ENCODE peak calls at places on chromosomes 11 and 22, in six cellular contexts. One of them, this sample, is unnamed.
A peak's percentile ranks its signal among the peaks of the same experiment; 100 is the strongest.

GRCh38 chr11:2570841-2571597 is 126.2 kb downstream of the KCNQ1 start:
- DNase-seq in fibroblast of lung: no peak
- DNase-seq in IMR-90: no peak
- DNase-seq in kidney: peak; percentile 63
- DNase-seq in endodermal cell: peak; percentile 24
- DNase-seq in neural progenitor cell: no peak
- DNase-seq in this sample: no peak

GRCh38 chr11:125071408-125071807 is 8.3 kb downstream of the SLC37A2 start:
- DNase-seq in kidney: no peak
- DNase-seq in endodermal cell: peak; percentile 48
- DNase-seq in fibroblast of lung: no peak
- DNase-seq in neural progenitor cell: no peak
- DNase-seq in IMR-90: no peak
- DNase-seq in this sample: peak; percentile 36

GRCh38 chr11:24391165-24391564 is 105.7 kb upstream of the LUZP2 start:
- DNase-seq in IMR-90: peak; percentile 87
- DNase-seq in endodermal cell: no peak
- DNase-seq in kidney: no peak
- DNase-seq in fibroblast of lung: peak; percentile 70
- DNase-seq in neural progenitor cell: no peak
- DNase-seq in this sample: peak; percentile 66

GRCh38 chr11:44593194-44593593 is 27.7 kb downstream of the CD82 start:
- DNase-seq in endodermal cell: no peak
- DNase-seq in IMR-90: no peak
- DNase-seq in kidney: no peak
- DNase-seq in neural progenitor cell: no peak
- DNase-seq in fibroblast of lung: no peak
- DNase-seq in this sample: no peak

GRCh38 chr11:130909650-130910049 is 6.6 kb downstream of the SNX19 start:
- DNase-seq in fibroblast of lung: peak; percentile 89
- DNase-seq in endodermal cell: no peak
- DNase-seq in IMR-90: peak; percentile 91
- DNase-seq in kidney: no peak
- DNase-seq in neural progenitor cell: no peak
- DNase-seq in this sample: peak; percentile 80

GRCh38 chr11:62411524-62411923 is 7.3 kb upstream of the SCGB1A1 start:
- DNase-seq in neural progenitor cell: no peak
- DNase-seq in IMR-90: no peak
- DNase-seq in endodermal cell: no peak
- DNase-seq in kidney: no peak
- DNase-seq in fibroblast of lung: no peak
- DNase-seq in this sample: no peak

GRCh38 chr11:17388609-17389204 is at the start of gene KCNJ11:
- DNase-seq in neural progenitor cell: peak; percentile 36
- DNase-seq in kidney: peak; percentile 84
- DNase-seq in IMR-90: no peak
- DNase-seq in fibroblast of lung: no peak
- DNase-seq in endodermal cell: peak; percentile 85
- DNase-seq in this sample: no peak

GRCh38 chr11:114171257-114172054 is 111.9 kb downstream of the ZBTB16 start:
- DNase-seq in fibroblast of lung: no peak
- DNase-seq in kidney: peak; percentile 99
- DNase-seq in endodermal cell: no peak
- DNase-seq in neural progenitor cell: no peak
- DNase-seq in IMR-90: no peak
- DNase-seq in this sample: no peak

GRCh38 chr11:15212876-15213275 is 98.2 kb downstream of the INSC start:
- DNase-seq in IMR-90: no peak
- DNase-seq in neural progenitor cell: no peak
- DNase-seq in endodermal cell: no peak
- DNase-seq in kidney: no peak
- DNase-seq in fibroblast of lung: no peak
- DNase-seq in this sample: no peak

GRCh38 chr11:47466201-47466600 is 17.3 kb upstream of the RAPSN start:
- DNase-seq in kidney: no peak
- DNase-seq in neural progenitor cell: no peak
- DNase-seq in IMR-90: peak; percentile 44
- DNase-seq in fibroblast of lung: peak; percentile 39
- DNase-seq in endodermal cell: no peak
- DNase-seq in this sample: peak; percentile 82

GRCh38 chr11:128891410-128891861 is 280 bp downstream of the KCNJ5 start:
- DNase-seq in kidney: peak; percentile 71
- DNase-seq in endodermal cell: peak; percentile 75
- DNase-seq in fibroblast of lung: no peak
- DNase-seq in IMR-90: no peak
- DNase-seq in neural progenitor cell: no peak
- DNase-seq in this sample: no peak

GRCh38 chr22:30312053-30312452 is 14.7 kb downstream of the TBC1D10A start:
- DNase-seq in IMR-90: peak; percentile 83
- DNase-seq in kidney: no peak
- DNase-seq in neural progenitor cell: no peak
- DNase-seq in fibroblast of lung: peak; percentile 91
- DNase-seq in endodermal cell: no peak
- DNase-seq in this sample: peak; percentile 91

GRCh38 chr11:35619030-35619753 is 932 bp downstream of the FJX1 start:
- DNase-seq in fibroblast of lung: peak; percentile 61
- DNase-seq in endodermal cell: peak; percentile 84
- DNase-seq in kidney: peak; percentile 85
- DNase-seq in IMR-90: peak; percentile 37
- DNase-seq in neural progenitor cell: peak; percentile 75
- DNase-seq in this sample: peak; percentile 80

GRCh38 chr11:35621620-35622019 is 3.4 kb downstream of the FJX1 start:
- DNase-seq in kidney: no peak
- DNase-seq in fibroblast of lung: no peak
- DNase-seq in endodermal cell: no peak
- DNase-seq in neural progenitor cell: no peak
- DNase-seq in IMR-90: no peak
- DNase-seq in this sample: no peak

GRCh38 chr11:35618497-35619029 is 303 bp downstream of the FJX1 start:
- DNase-seq in kidney: no peak
- DNase-seq in neural progenitor cell: peak; percentile 72
- DNase-seq in fibroblast of lung: peak; percentile 50
- DNase-seq in IMR-90: peak; percentile 51
- DNase-seq in endodermal cell: peak; percentile 84
- DNase-seq in this sample: peak; percentile 84

GRCh38 chr11:35622070-35622469 is 3.8 kb downstream of the FJX1 start:
- DNase-seq in endodermal cell: no peak
- DNase-seq in fibroblast of lung: peak; percentile 92
- DNase-seq in neural progenitor cell: peak; percentile 34
- DNase-seq in kidney: no peak
- DNase-seq in IMR-90: peak; percentile 84
- DNase-seq in this sample: peak; percentile 81

DNA sequence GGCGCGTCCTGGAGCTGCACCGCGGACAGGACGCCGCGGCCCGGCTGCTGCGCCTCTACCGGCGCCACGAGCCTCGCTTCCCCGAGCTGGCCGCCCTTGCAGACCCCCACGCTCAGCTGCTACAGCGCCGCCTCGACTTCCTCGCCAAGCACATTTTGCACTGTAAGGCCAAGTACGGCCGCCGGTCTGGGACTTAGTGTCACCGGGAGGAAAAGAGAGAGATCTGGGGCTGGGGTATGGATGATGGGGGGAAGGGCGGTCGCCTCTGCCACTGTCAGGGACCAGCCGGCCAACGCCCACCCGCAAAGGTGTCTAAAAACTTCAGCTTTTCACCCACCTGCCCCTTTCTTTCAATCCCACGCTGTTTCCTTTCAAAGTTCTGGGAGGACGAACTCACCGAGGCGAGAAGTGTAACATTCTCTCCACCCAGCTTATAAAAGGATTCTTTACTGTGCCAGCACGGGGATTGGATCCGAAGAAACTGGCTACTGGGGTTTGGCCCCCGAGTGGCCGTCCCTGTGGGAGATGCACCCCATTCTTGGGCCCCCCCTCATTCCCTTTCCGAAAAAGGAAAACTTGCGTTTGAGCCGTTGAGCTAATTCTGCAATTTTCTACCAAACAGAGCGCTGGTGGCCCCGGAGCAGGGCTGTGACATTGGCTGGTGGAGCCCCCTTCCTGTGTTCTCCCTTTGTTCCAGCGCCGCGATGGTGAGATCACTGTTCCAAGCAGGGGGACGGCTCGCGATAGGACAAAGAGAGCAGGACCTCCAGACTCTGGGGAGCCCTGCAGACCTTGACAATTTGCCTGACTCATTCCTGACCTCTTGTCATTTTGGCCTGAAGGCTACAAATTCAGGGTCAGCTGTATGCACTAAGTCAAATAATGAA is 1.7 kb downstream of the FJX1 start:
- DNase-seq in fibroblast of lung: peak; percentile 49
- DNase-seq in neural progenitor cell: peak; percentile 87
- DNase-seq in IMR-90: peak; percentile 45
- DNase-seq in endodermal cell: peak; percentile 92
- DNase-seq in kidney: peak; percentile 81
- DNase-seq in this sample: no peak
- H3K9ac ChIP-seq in fibroblast of lung: peak overlapping the region; percentile 77
- H3K9ac ChIP-seq in neural progenitor cell: peak overlapping the region; percentile 64
- H3K9ac ChIP-seq in IMR-90: peak overlapping the region; percentile 61
- H3K9ac ChIP-seq in endodermal cell: peak overlapping the region; percentile 67
- H3K9ac ChIP-seq in kidney: peak overlapping the region; percentile 24
- H3K9ac ChIP-seq in this sample: peak overlapping the region; percentile 79

GRCh38 chr11:4643682-4644081 is at the start of gene OR51E1:
- DNase-seq in kidney: no peak
- DNase-seq in fibroblast of lung: no peak
- DNase-seq in endodermal cell: no peak
- DNase-seq in IMR-90: no peak
- DNase-seq in neural progenitor cell: no peak
- DNase-seq in this sample: no peak

GRCh38 chr11:4642043-4642442 is 1.7 kb upstream of the OR51E1 start:
- DNase-seq in endodermal cell: no peak
- DNase-seq in fibroblast of lung: no peak
- DNase-seq in IMR-90: no peak
- DNase-seq in neural progenitor cell: no peak
- DNase-seq in kidney: no peak
- DNase-seq in this sample: no peak

GRCh38 chr11:4644233-4644632 is 451 bp downstream of the OR51E1 start:
- DNase-seq in kidney: no peak
- DNase-seq in endodermal cell: no peak
- DNase-seq in neural progenitor cell: no peak
- DNase-seq in fibroblast of lung: no peak
- DNase-seq in IMR-90: no peak
- DNase-seq in this sample: no peak

GRCh38 chr11:4641501-4641900 is 2.3 kb upstream of the OR51E1 start:
- DNase-seq in fibroblast of lung: no peak
- DNase-seq in IMR-90: no peak
- DNase-seq in endodermal cell: no peak
- DNase-seq in kidney: no peak
- DNase-seq in neural progenitor cell: no peak
- DNase-seq in this sample: no peak

DNA sequence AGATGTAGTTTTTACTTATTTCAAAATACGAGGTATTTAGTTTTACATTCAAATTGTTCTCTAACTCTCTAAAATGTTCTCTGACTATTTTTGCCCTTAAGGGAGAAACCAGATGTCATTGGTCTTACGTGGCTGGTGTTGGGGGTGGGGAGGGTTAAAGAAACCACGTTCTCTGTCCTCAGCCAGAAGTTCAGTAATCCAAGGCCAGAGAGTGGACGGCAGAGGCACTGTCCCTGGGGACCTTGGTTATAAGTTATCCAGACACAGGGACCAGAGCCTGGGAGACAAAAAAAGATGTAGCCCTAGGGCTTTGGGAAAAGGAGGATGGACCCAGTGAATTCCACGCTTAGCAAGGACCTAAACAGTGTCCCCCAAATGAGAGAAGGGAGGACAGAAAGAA is 698 bp upstream of the OR51E1 start:
- DNase-seq in kidney: no peak
- DNase-seq in IMR-90: no peak
- DNase-seq in endodermal cell: no peak
- DNase-seq in fibroblast of lung: no peak
- DNase-seq in neural progenitor cell: no peak
- DNase-seq in this sample: no peak
- H3K27ac ChIP-seq in kidney: no peak overlapping the region
- H3K27ac ChIP-seq in IMR-90: no peak overlapping the region
- H3K27ac ChIP-seq in endodermal cell: no peak overlapping the region
- H3K27ac ChIP-seq in fibroblast of lung: no peak overlapping the region
- H3K27ac ChIP-seq in neural progenitor cell: no peak overlapping the region
- H3K27ac ChIP-seq in this sample: no peak overlapping the region

GRCh38 chr22:35919002-35919542 is 109.6 kb downstream of the RBFOX2 start:
- DNase-seq in fibroblast of lung: no peak
- DNase-seq in endodermal cell: no peak
- DNase-seq in kidney: no peak
- DNase-seq in neural progenitor cell: no peak
- DNase-seq in IMR-90: no peak
- DNase-seq in this sample: no peak

GRCh38 chr22:35917651-35918050 is 111.0 kb downstream of the RBFOX2 start:
- DNase-seq in kidney: no peak
- DNase-seq in neural progenitor cell: no peak
- DNase-seq in endodermal cell: no peak
- DNase-seq in fibroblast of lung: no peak
- DNase-seq in IMR-90: no peak
- DNase-seq in this sample: no peak

GRCh38 chr22:35921777-35922176 is 106.8 kb downstream of the RBFOX2 start:
- DNase-seq in fibroblast of lung: peak; percentile 87
- DNase-seq in IMR-90: peak; percentile 90
- DNase-seq in kidney: no peak
- DNase-seq in endodermal cell: peak; percentile 88
- DNase-seq in neural progenitor cell: peak; percentile 73
- DNase-seq in this sample: peak; percentile 95

GRCh38 chr22:35915477-35916013 is 113.1 kb downstream of the RBFOX2 start:
- DNase-seq in IMR-90: peak; percentile 66
- DNase-seq in neural progenitor cell: peak; percentile 45
- DNase-seq in endodermal cell: no peak
- DNase-seq in kidney: no peak
- DNase-seq in fibroblast of lung: peak; percentile 79
- DNase-seq in this sample: peak; percentile 74

GRCh38 chr22:35918466-35918865 is 110.2 kb downstream of the RBFOX2 start:
- DNase-seq in fibroblast of lung: no peak
- DNase-seq in kidney: no peak
- DNase-seq in neural progenitor cell: peak; percentile 18
- DNase-seq in IMR-90: no peak
- DNase-seq in endodermal cell: no peak
- DNase-seq in this sample: peak; percentile 50
- H3K9ac ChIP-seq in fibroblast of lung: no peak overlapping the region
- H3K9ac ChIP-seq in kidney: no peak overlapping the region
- H3K9ac ChIP-seq in neural progenitor cell: no peak overlapping the region
- H3K9ac ChIP-seq in IMR-90: no peak overlapping the region
- H3K9ac ChIP-seq in endodermal cell: no peak overlapping the region
- H3K9ac ChIP-seq in this sample: no peak overlapping the region

DNA sequence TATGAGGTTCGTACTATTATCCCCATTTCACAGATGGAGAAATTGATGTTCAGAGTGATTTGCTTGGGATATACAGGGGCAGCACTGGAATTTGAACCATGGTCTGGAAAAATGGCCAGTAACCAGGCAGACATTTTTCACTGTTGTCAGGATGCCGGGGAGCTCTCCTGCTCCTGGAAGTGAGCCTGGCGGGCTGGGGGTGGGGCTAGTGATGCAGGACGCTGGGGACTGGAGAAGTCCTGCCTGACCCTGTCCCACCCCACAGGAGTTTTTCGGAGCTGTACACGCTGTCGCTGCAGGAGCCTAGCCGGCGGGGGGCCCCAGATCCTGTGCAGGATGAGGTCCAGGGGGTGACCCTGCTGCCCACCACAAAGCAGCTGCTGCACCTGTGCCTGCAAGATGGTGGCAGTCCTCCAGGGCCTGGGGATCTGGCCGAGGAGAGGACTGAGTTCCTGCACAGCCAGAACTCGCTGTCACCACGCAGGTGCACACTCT is 11.1 kb downstream of the SIPA1 start:
- DNase-seq in kidney: peak; percentile 83
- DNase-seq in endodermal cell: peak; percentile 44
- DNase-seq in IMR-90: no peak
- DNase-seq in fibroblast of lung: peak; percentile 18
- DNase-seq in neural progenitor cell: no peak
- DNase-seq in this sample: no peak
- H3K27ac ChIP-seq in kidney: no peak overlapping the region
- H3K27ac ChIP-seq in endodermal cell: no peak overlapping the region
- H3K27ac ChIP-seq in IMR-90: no peak overlapping the region
- H3K27ac ChIP-seq in fibroblast of lung: no peak overlapping the region
- H3K27ac ChIP-seq in neural progenitor cell: no peak overlapping the region
- H3K27ac ChIP-seq in this sample: no peak overlapping the region